ENCODE peak calls at places on chromosomes 2 and 18, in eight cellular contexts. Y is GM12865; X is activated gamma-delta T cell; T is NCI-H510A; J is astrocyte of the hippocampus; K is activated T-helper 9 cell treated with anti-CD3 and anti-CD28 coated beads, Interleukin-2, amount 50 U/mL, for 16 hours; Q is RPMI7951; H is T-helper 22 cell. C is an unnamed sample.

GRCh38 chr18:31489311-31489710 is 8.7 kb upstream of the DSG2 start:
- DNase-seq in Y (no peak), X (no peak), T (no peak), J (no peak), K (no peak), Q (no peak), H (no peak), C (no peak)

GRCh38 chr2:64359176-64359891 is 94.6 kb upstream of the LGALSL start:
- DNase-seq in Y (peak; percentile 65), X (no peak), T (no peak), J (peak; percentile 33), K (no peak), Q (peak; percentile 18), H (no peak), C (no peak)

GRCh38 chr2:46435796-46436360 is 43.5 kb upstream of the TMEM247 start:
- DNase-seq in Y (no peak), X (no peak), T (no peak), J (peak; percentile 6), K (no peak), Q (no peak), H (no peak), C (peak; percentile 14)

GRCh38 chr18:26992920-26993319 is 127.4 kb upstream of the AQP4 start:
- DNase-seq in Y (no peak), X (no peak), T (no peak), J (no peak), K (no peak), Q (no peak), H (no peak), C (no peak)

GRCh38 chr2:73886357-73886756 is 6.5 kb upstream of the ACTG2 start:
- DNase-seq in Y (no peak), X (no peak), T (no peak), J (no peak), K (no peak), Q (no peak), H (no peak), C (no peak)

GRCh38 chr2:38076250-38076709 is 329 bp upstream of the CYP1B1 start:
- DNase-seq in Y (peak; percentile 88), X (no peak), T (peak; percentile 83), J (peak; percentile 88), K (no peak), Q (no peak), H (no peak), C (peak; percentile 88)

GRCh38 chr2:6824962-6825361 is 40.7 kb downstream of the CMPK2 start:
- DNase-seq in Y (no peak), X (no peak), T (no peak), J (peak; percentile 44), K (no peak), Q (peak; percentile 90), H (no peak), C (peak; percentile 35)

GRCh38 chr2:231900486-231900942 is 25.7 kb downstream of the NPPC start:
- DNase-seq in Y (peak; percentile 79), X (peak; percentile 15), T (no peak), J (peak; percentile 84), K (peak; percentile 21), Q (peak; percentile 64), H (no peak), C (peak; percentile 75)

GRCh38 chr2:120740765-120741513 is 5.3 kb downstream of the GLI2 start:
- DNase-seq in Y (no peak), X (no peak), T (no peak), J (peak; percentile 75), K (no peak), Q (no peak), H (no peak), C (peak; percentile 48)

GRCh38 chr2:29014811-29015414 is 33.8 kb downstream of the TOGARAM2 start:
- DNase-seq in Y (peak; percentile 49), X (no peak), T (no peak), J (peak; percentile 82), K (peak; percentile 54), Q (peak; percentile 20), H (peak; percentile 66), C (peak; percentile 54)

GRCh38 chr18:59929621-59930295 is 30.0 kb downstream of the PMAIP1 start:
- DNase-seq in Y (no peak), X (no peak), T (no peak), J (peak; percentile 50), K (no peak), Q (peak; percentile 46), H (no peak), C (peak; percentile 13)

GRCh38 chr2:226690471-226691024 is 109.1 kb downstream of the IRS1 start:
- DNase-seq in Y (no peak), X (no peak), T (no peak), J (no peak), K (no peak), Q (no peak), H (no peak), C (peak; percentile 21)

GRCh38 chr2:162992828-162993227 is 154.3 kb upstream of the KCNH7 start:
- DNase-seq in Y (no peak), X (no peak), T (no peak), J (no peak), K (no peak), Q (no peak), H (no peak), C (no peak)

GRCh38 chr2:133139847-133140533 is 428.3 kb downstream of the NCKAP5 start:
- DNase-seq in Y (peak; percentile 1), X (no peak), T (no peak), J (peak; percentile 39), K (no peak), Q (peak; percentile 13), H (no peak), C (no peak)

GRCh38 chr2:111624401-111625156 is 259.4 kb downstream of the ANAPC1 start:
- DNase-seq in Y (no peak), X (no peak), T (no peak), J (peak; percentile 11), K (no peak), Q (peak; percentile 74), H (no peak), C (peak; percentile 89)

C was measured in cardiac fibroblast.